ENCODE peak calls at places on chromosomes 6 and 20, in seven cellular contexts. G is thyroid gland; B is lower lobe of right lung; P is GM12878; C is SJSA1; Y is transverse colon; T is CD8-positive, alpha-beta T cell. L is an unnamed sample.

GRCh38 chr6:63859520-63859919 is 223.9 kb downstream of the PHF3 start:
- DNase-seq in G (no peak), B (no peak), P (no peak), C (no peak), Y (no peak), T (no peak), L (no peak)

GRCh38 chr20:50523552-50524167 is 13.5 kb downstream of the PTPN1 start:
- DNase-seq in G (no peak), B (no peak), P (no peak), C (no peak), Y (no peak), T (no peak), L (no peak)

GRCh38 chr6:17725083-17725482 is 18.4 kb upstream of the NUP153 start:
- DNase-seq in G (no peak), B (no peak), P (no peak), C (no peak), Y (peak), T (no peak), L (no peak)

GRCh38 chr6:13865132-13865531 is 50.8 kb upstream of the MCUR1 start:
- DNase-seq in G (no peak), B (no peak), P (no peak), C (no peak), Y (no peak), T (no peak), L (no peak)

GRCh38 chr6:126210398-126211075 is 129.4 kb upstream of the CENPW start:
- DNase-seq in G (no peak), B (no peak), P (no peak), C (no peak), Y (no peak), T (no peak), L (no peak)

GRCh38 chr20:58202039-58202438 is 26.4 kb downstream of the ANKRD60 start:
- DNase-seq in G (no peak), B (no peak), P (no peak), C (no peak), Y (no peak), T (no peak), L (no peak)

GRCh38 chr6:169253745-169254238 is at the start of gene THBS2:
- DNase-seq in G (peak), B (no peak), P (no peak), C (no peak), Y (peak), T (no peak), L (no peak)

GRCh38 chr6:169800668-169801395 is 49.4 kb downstream of the ERMARD start:
- DNase-seq in G (peak), B (no peak), P (no peak), C (no peak), Y (peak), T (no peak), L (no peak)

GRCh38 chr6:130587778-130588520 is 222.1 kb downstream of the TMEM200A start:
- DNase-seq in G (no peak), B (no peak), P (no peak), C (peak), Y (no peak), T (no peak), L (no peak)

GRCh38 chr20:11755071-11755881 is 162.4 kb upstream of the BTBD3 start:
- DNase-seq in G (no peak), B (no peak), P (no peak), C (peak), Y (no peak), T (no peak), L (no peak)

GRCh38 chr6:305371-306206 is 13.3 kb downstream of the DUSP22 start:
- DNase-seq in G (no peak), B (no peak), P (peak), C (no peak), Y (no peak), T (no peak), L (no peak)

GRCh38 chr20:19761853-19762252 is 3.8 kb downstream of the RIN2 start:
- DNase-seq in G (peak), B (no peak), P (no peak), C (no peak), Y (no peak), T (no peak), L (no peak)

GRCh38 chr20:571754-572331 is 28.3 kb upstream of the CSNK2A1 start:
- DNase-seq in G (peak), B (peak), P (no peak), C (no peak), Y (peak), T (no peak), L (no peak)

GRCh38 chr6:43993881-43994523 is 133.2 kb downstream of the MRPL14 start:
- DNase-seq in G (no peak), B (no peak), P (no peak), C (no peak), Y (no peak), T (no peak), L (no peak)

GRCh38 chr6:9250852-9251251 is 815.5 kb upstream of the SLC35B3 start:
- DNase-seq in G (peak), B (no peak), P (no peak), C (peak), Y (peak), T (no peak), L (no peak)

GRCh38 chr6:79544939-79545450 is 7.8 kb upstream of the LCA5 start:
- DNase-seq in G (peak), B (peak), P (peak), C (peak), Y (peak), T (no peak), L (no peak)

GRCh38 chr6:90940812-90941481 is 354.1 kb upstream of the MAP3K7 start:
- DNase-seq in G (no peak), B (no peak), P (peak), C (peak), Y (no peak), T (no peak), L (peak)

GRCh38 chr6:84280030-84280429 is 52.6 kb upstream of the CEP162 start:
- DNase-seq in G (no peak), B (no peak), P (no peak), C (no peak), Y (no peak), T (no peak), L (no peak)

GRCh38 chr6:54274383-54274782 is 33.9 kb upstream of the TINAG start:
- DNase-seq in G (no peak), B (no peak), P (no peak), C (no peak), Y (no peak), T (no peak), L (no peak)

GRCh38 chr20:1945134-1945618 is 48.7 kb downstream of the PDYN start:
- DNase-seq in G (peak), B (peak), P (no peak), C (no peak), Y (peak), T (no peak), L (no peak)
- H3K27ac ChIP-seq in G (no peak), B (peak), P (no peak), C (no peak), Y (peak), T (no peak), L (no peak)

GRCh38 chr6:28140616-28141015 is 1.1 kb upstream of the ZKSCAN8 start:
- DNase-seq in G (no peak), B (no peak), P (no peak), C (no peak), Y (no peak), T (no peak), L (no peak)
- H3K27ac ChIP-seq in G (no peak), B (no peak), P (peak), C (no peak), Y (no peak), T (peak), L (peak)

GRCh38 chr6:39527792-39528564 is 197.2 kb downstream of the KIF6 start:
- DNase-seq in G (no peak), B (no peak), P (no peak), C (no peak), Y (no peak), T (no peak), L (no peak)

DNA sequence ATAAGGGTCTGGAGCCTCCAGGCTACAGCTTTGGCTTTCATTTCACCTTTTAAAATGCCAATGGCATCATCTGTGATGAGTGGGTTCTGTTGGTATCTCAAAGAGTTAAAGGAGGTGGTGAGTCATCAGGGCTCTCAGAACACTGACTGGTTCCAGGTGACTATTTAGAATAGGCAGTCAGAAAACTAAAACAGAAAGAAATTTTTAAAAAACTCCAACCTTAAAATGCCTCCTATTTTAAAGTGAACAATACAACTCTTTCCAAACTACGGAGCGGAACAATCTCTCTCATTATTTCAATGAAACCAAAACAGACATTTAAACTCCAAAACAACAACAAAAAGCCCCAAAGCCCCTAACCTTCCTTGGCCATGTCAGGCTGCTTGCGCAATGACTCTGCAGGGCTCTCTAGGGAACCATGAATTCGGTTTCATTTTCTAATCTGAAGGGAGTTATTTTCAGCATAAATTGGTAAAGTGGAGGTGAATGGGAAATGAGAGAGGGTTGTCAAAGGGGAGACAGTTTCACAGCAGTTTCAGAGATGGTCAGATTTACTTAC is 194.9 kb downstream of the KIF6 start:
- DNase-seq in G (peak), B (no peak), P (peak), C (no peak), Y (peak), T (no peak), L (no peak)
- H3K27ac ChIP-seq in G (peak), B (peak), P (peak), C (no peak), Y (peak), T (no peak), L (no peak)

GRCh38 chr6:24752917-24753486 is 21.7 kb upstream of the GMNN start:
- DNase-seq in G (no peak), B (no peak), P (no peak), C (no peak), Y (no peak), T (no peak), L (no peak)
- H3K27ac ChIP-seq in G (no peak), B (no peak), P (no peak), C (no peak), Y (no peak), T (no peak), L (no peak)

GRCh38 chr6:27591660-27592059 is 118.8 kb upstream of the ZNF184 start:
- DNase-seq in G (no peak), B (no peak), P (no peak), C (peak), Y (no peak), T (no peak), L (no peak)
- H3K27ac ChIP-seq in G (no peak), B (no peak), P (no peak), C (no peak), Y (no peak), T (no peak), L (no peak)

GRCh38 chr20:43749734-43750294 is 23.0 kb upstream of the GTSF1L start:
- DNase-seq in G (peak), B (peak), P (peak), C (peak), Y (peak), T (peak), L (peak)

GRCh38 chr20:43752561-43753301 is 25.9 kb upstream of the GTSF1L start:
- DNase-seq in G (no peak), B (peak), P (peak), C (peak), Y (peak), T (no peak), L (no peak)

GRCh38 chr20:43750774-43751166 is 24.0 kb upstream of the GTSF1L start:
- DNase-seq in G (no peak), B (no peak), P (no peak), C (no peak), Y (no peak), T (no peak), L (no peak)

GRCh38 chr20:43752051-43752360 is 25.2 kb upstream of the GTSF1L start:
- DNase-seq in G (no peak), B (no peak), P (no peak), C (no peak), Y (no peak), T (no peak), L (no peak)

GRCh38 chr20:43751167-43752050 is 24.6 kb upstream of the GTSF1L start:
- DNase-seq in G (no peak), B (no peak), P (peak), C (peak), Y (peak), T (no peak), L (no peak)
- H3K27ac ChIP-seq in G (no peak), B (no peak), P (peak), C (peak), Y (peak), T (no peak), L (no peak)

DNA sequence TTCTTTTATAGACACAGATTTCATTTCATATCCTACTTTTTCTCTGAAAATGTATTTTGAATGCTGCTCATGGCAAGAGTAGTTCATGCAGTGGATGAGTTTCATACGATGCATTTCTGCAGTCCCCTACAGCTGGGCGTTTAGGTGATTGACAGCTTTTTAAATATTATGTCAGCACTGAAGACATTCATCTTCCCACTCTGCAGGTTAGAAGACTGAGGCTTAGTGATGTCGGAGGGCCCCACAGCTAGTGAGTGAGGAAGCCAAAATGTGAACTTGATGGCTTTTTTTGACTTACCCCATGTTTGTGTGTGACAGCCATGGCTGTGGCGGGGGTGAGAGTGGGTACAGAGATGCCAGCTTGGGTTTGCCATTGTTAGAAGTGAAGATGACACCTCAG is 33.5 kb downstream of the MYH7B start:
- DNase-seq in G (no peak), B (no peak), P (no peak), C (no peak), Y (no peak), T (no peak), L (no peak)
- H3K27ac ChIP-seq in G (no peak), B (no peak), P (no peak), C (no peak), Y (no peak), T (no peak), L (no peak)

L was measured in naive thymus-derived CD4-positive, alpha-beta T cell.